ENCODE peak calls at places on chromosomes 2 and 18, in ten cellular contexts. P is stomach, J is BJ, L is IMR-90, K is ascending aorta, E is HFF-Myc, O is fibroblast of lung, V is foreskin fibroblast, R is astrocyte of the spinal cord, X is tibial artery. W is an unnamed sample.
A peak's percentile ranks its signal among the peaks of the same experiment; 100 is the strongest.

GRCh38 chr2:217622664-217623063 is 380.1 kb downstream of the TNS1 start:
- DNase-seq in P (no peak), J (no peak), L (peak; percentile 18), K (no peak), E (no peak), O (peak; percentile 35), V (no peak), R (no peak), X (no peak), W (no peak)

GRCh38 chr2:40403233-40403841 is 48.6 kb downstream of the SLC8A1 start:
- DNase-seq in P (no peak), J (peak; percentile 76), L (peak; percentile 91), K (no peak), E (no peak), O (peak; percentile 96), V (peak; percentile 89), R (peak; percentile 89), X (no peak), W (peak; percentile 96)

GRCh38 chr2:113167962-113168340 is 5.8 kb upstream of the PSD4 start:
- DNase-seq in P (no peak), J (no peak), L (no peak), K (no peak), E (no peak), O (no peak), V (no peak), R (no peak), X (no peak), W (no peak)

GRCh38 chr2:168118733-168119518 is 128.5 kb downstream of the STK39 start:
- DNase-seq in P (no peak), J (peak; percentile 14), L (peak; percentile 82), K (no peak), E (peak; percentile 68), O (peak; percentile 62), V (peak; percentile 88), R (peak; percentile 86), X (no peak), W (peak; percentile 78)

GRCh38 chr2:122639721-122640120 is 884.3 kb downstream of the TSN start:
- DNase-seq in P (no peak), J (no peak), L (no peak), K (no peak), E (no peak), O (no peak), V (no peak), R (no peak), X (no peak), W (no peak)

GRCh38 chr2:201858781-201859180 is 52.4 kb downstream of the CDK15 start:
- DNase-seq in P (no peak), J (no peak), L (peak; percentile 57), K (no peak), E (no peak), O (peak; percentile 94), V (peak; percentile 47), R (peak; percentile 86), X (no peak), W (peak; percentile 67)

GRCh38 chr2:58633576-58634365 is 392.6 kb upstream of the FANCL start:
- DNase-seq in P (no peak), J (no peak), L (no peak), K (no peak), E (no peak), O (peak; percentile 71), V (peak; percentile 62), R (peak; percentile 55), X (no peak), W (peak; percentile 44)

GRCh38 chr2:155600914-155601760 is 731.4 kb downstream of the NR4A2 start:
- DNase-seq in P (no peak), J (no peak), L (no peak), K (no peak), E (no peak), O (no peak), V (no peak), R (no peak), X (no peak), W (no peak)

GRCh38 chr18:37188016-37188791 is 359.3 kb downstream of the KIAA1328 start:
- DNase-seq in P (no peak), J (no peak), L (peak; percentile 4), K (no peak), E (no peak), O (peak; percentile 42), V (peak; percentile 10), R (peak; percentile 69), X (no peak), W (peak; percentile 1)

GRCh38 chr18:68233043-68233442 is 481.9 kb downstream of the TMX3 start:
- DNase-seq in P (no peak), J (no peak), L (no peak), K (no peak), E (no peak), O (no peak), V (no peak), R (no peak), X (no peak), W (no peak)

GRCh38 chr2:42055573-42056514 is 8.0 kb downstream of the PKDCC start:
- DNase-seq in P (peak; percentile 62), J (no peak), L (no peak), K (no peak), E (no peak), O (no peak), V (no peak), R (no peak), X (no peak), W (no peak)

GRCh38 chr2:63790913-63791312 is 50.8 kb upstream of the UGP2 start:
- DNase-seq in P (no peak), J (peak; percentile 54), L (peak; percentile 91), K (peak; percentile 76), E (peak; percentile 72), O (peak; percentile 93), V (peak; percentile 92), R (peak; percentile 87), X (no peak), W (peak; percentile 97)

GRCh38 chr2:91442246-91442905 is 2750.9 kb downstream of the RPIA start:
- DNase-seq in P (peak; percentile 27), J (no peak), L (no peak), K (no peak), E (no peak), O (no peak), V (peak; percentile 11), R (no peak), X (peak; percentile 18), W (no peak)
- H3K4me3 ChIP-seq in P (peak overlapping the region; percentile 33), J (peak overlapping the region; percentile 9), L (peak overlapping the region; percentile 24), K (peak overlapping the region; percentile 40), E (no peak overlapping the region), O (no peak overlapping the region), V (peak overlapping the region; percentile 32), R (peak overlapping the region; percentile 30), X (peak overlapping the region; percentile 41), W (no peak overlapping the region)

GRCh38 chr18:26415041-26415440 is 133.3 kb downstream of the KCTD1 start:
- DNase-seq in P (no peak), J (no peak), L (no peak), K (no peak), E (no peak), O (peak; percentile 29), V (no peak), R (no peak), X (no peak), W (no peak)

GRCh38 chr18:26416652-26417150 is 131.7 kb downstream of the KCTD1 start:
- DNase-seq in P (no peak), J (no peak), L (no peak), K (no peak), E (no peak), O (no peak), V (no peak), R (no peak), X (no peak), W (no peak)

GRCh38 chr18:26417190-26417589 is 131.2 kb downstream of the KCTD1 start:
- DNase-seq in P (no peak), J (no peak), L (no peak), K (no peak), E (no peak), O (no peak), V (no peak), R (no peak), X (no peak), W (no peak)

GRCh38 chr18:26418225-26418624 is 130.1 kb downstream of the KCTD1 start:
- DNase-seq in P (no peak), J (no peak), L (no peak), K (no peak), E (no peak), O (no peak), V (no peak), R (no peak), X (no peak), W (no peak)

DNA sequence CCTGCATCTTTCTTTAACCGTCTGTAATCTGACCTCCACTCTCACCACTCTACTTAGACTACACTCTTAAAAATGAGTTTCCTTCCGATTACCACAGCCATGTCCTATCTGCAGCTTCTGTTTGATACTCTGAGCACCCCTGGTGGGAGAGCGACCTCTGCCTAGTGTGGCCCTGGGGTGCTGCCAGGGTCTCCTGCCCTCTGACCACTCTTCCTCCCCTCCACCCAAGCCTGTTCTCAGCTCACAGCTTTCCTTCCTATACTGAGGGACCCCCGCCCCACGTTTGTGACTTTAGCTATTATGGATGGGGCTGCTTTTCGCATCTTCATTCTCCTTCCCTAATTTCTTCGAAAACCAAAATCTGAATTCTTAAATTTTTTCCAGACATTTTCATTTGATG is 132.7 kb downstream of the KCTD1 start:
- DNase-seq in P (no peak), J (no peak), L (no peak), K (no peak), E (no peak), O (no peak), V (no peak), R (no peak), X (no peak), W (no peak)
- TF ChIP-seq CTCF in P (no peak), J (no peak), L (no peak), K (no peak), E (no peak), O (no peak), V (no peak), R (no peak), X (no peak), W (no peak)

DNA sequence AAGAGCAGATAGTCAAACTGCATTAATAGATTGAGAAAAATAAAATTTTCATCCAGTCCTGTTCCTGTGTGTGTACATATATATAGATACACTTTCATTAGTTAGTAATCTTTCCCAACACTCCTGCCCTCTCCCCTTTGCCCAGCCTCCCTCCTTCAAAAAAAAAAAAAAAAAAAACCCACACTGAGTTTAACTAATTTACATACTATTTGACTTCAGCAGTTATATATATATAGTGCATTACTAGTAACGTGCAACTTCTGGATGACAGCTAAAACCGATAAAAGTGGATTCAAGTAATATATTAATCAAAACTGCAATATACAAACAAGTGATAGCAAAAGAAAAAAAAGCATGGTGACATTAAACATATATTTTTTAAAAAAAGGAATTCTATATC is 1.4 kb downstream of the FIGN start:
- DNase-seq in P (no peak), J (no peak), L (no peak), K (no peak), E (no peak), O (peak; percentile 8), V (no peak), R (no peak), X (no peak), W (no peak)
- H3K4me3 ChIP-seq in P (peak overlapping the region; percentile 55), J (peak overlapping the region; percentile 82), L (peak overlapping the region; percentile 55), K (peak overlapping the region; percentile 77), E (peak overlapping the region; percentile 64), O (peak overlapping the region; percentile 71), V (peak overlapping the region; percentile 72), R (peak overlapping the region; percentile 87), X (peak overlapping the region; percentile 78), W (peak overlapping the region; percentile 89)

GRCh38 chr2:210480079-210480478 is 3.5 kb upstream of the LANCL1 start:
- DNase-seq in P (no peak), J (no peak), L (no peak), K (no peak), E (no peak), O (no peak), V (no peak), R (no peak), X (no peak), W (no peak)
- TF ChIP-seq CTCF in P (no peak), J (no peak), L (no peak), K (no peak), E (no peak), O (no peak), V (no peak), R (no peak), X (no peak), W (no peak)